ENCODE peak calls at places on chromosomes 5 and 9, in seven cellular contexts. L, U, N, H, K, Z and V are unnamed samples.
A peak's percentile ranks its signal among the peaks of the same experiment; 100 is the strongest.

GRCh38 chr5:166581827-166582226 is 1709.6 kb upstream of the WWC1 start:
- DNase-seq in L (peak; percentile 28), Z (no peak), N (peak; percentile 0), H (no peak), U (peak; percentile 9), K (no peak), V (no peak)

GRCh38 chr9:107090218-107090617 is 192.9 kb upstream of the RAD23B start:
- DNase-seq in N (no peak), Z (no peak), H (no peak), K (no peak), U (no peak), L (no peak), V (no peak)

GRCh38 chr5:179308563-179309382 is 36.5 kb downstream of the ADAMTS2 start:
- DNase-seq in U (no peak), Z (no peak), K (no peak), L (no peak), N (no peak), H (no peak), V (no peak)

GRCh38 chr5:1201327-1202025 is at the start of gene SLC6A19:
- DNase-seq in K (peak; percentile 77), U (no peak), H (no peak), Z (no peak), N (no peak), L (no peak), V (peak; percentile 10)

GRCh38 chr5:1793966-1794895 is 5.4 kb downstream of the MRPL36 start:
- DNase-seq in H (no peak), Z (no peak), K (no peak), L (peak; percentile 96), U (peak; percentile 95), N (peak; percentile 46), V (no peak)

GRCh38 chr5:35776757-35777156 is 79.9 kb upstream of the IL7R start:
- DNase-seq in U (no peak), N (no peak), L (peak; percentile 18), K (no peak), Z (no peak), H (no peak), V (no peak)

GRCh38 chr5:179494774-179495173 is 55.6 kb upstream of the RUFY1 start:
- DNase-seq in H (no peak), N (no peak), Z (no peak), K (no peak), L (no peak), U (no peak), V (no peak)

GRCh38 chr9:35348109-35348508 is 141.8 kb upstream of the RUSC2 start:
- DNase-seq in U (no peak), N (no peak), Z (no peak), H (no peak), K (no peak), L (no peak), V (no peak)

GRCh38 chr5:64794053-64794770 is 25.5 kb downstream of the CWC27 start:
- DNase-seq in U (no peak), N (no peak), L (no peak), Z (no peak), K (no peak), H (no peak), V (no peak)

GRCh38 chr9:107615325-107615724 is 125.8 kb upstream of the KLF4 start:
- DNase-seq in K (peak; percentile 1), H (no peak), Z (no peak), N (no peak), L (no peak), U (no peak), V (no peak)

GRCh38 chr9:3855601-3856328 is 330.0 kb upstream of the RFX3 start:
- DNase-seq in N (no peak), L (peak; percentile 29), K (no peak), U (no peak), H (no peak), Z (no peak), V (no peak)

GRCh38 chr9:134688231-134688630 is 46.6 kb downstream of the COL5A1 start:
- DNase-seq in Z (no peak), N (no peak), U (no peak), H (no peak), L (no peak), K (no peak), V (no peak)

GRCh38 chr5:165565921-165566320 is 2060.5 kb downstream of the MAT2B start:
- DNase-seq in K (no peak), N (no peak), Z (no peak), H (no peak), U (no peak), L (no peak), V (no peak)

GRCh38 chr5:111697881-111698757 is 58.9 kb downstream of the NREP start:
- DNase-seq in K (no peak), L (peak; percentile 53), H (peak; percentile 33), Z (no peak), U (peak; percentile 43), N (no peak), V (no peak)

DNA sequence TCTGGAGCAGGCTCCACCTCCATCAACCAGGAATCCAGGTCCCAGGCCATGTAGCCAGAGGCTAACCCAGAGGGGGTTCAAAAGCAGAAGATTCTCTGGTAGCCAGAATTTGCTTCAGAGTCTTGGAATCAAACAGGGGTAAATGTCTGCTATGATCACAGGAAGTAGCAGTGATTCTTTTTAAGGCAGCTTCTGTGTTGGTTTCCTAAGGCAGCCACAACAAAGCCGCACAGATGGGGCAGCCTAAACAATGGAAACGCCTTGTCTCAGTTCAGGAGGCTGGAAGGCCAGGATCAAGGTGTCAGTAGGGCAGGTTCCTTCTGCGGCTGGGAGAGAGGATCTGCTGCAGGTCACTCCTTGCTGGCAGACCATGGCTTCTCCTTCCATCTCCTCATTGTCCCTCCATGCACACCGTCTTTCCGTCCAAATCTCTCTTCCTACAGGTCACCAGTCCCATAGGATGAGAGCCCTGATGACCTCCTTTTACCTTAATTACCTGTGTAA is 167.3 kb downstream of the ROR2 start:
- DNase-seq in L (no peak), N (no peak), Z (peak; percentile 6), K (no peak), U (no peak), H (no peak), V (no peak)
- H3K4me3 ChIP-seq in L (no peak overlapping the region), N (no peak overlapping the region), Z (no peak overlapping the region), K (no peak overlapping the region), U (no peak overlapping the region), H (no peak overlapping the region), V (no peak overlapping the region)

GRCh38 chr9:83537331-83538171 is 650 bp downstream of the FRMD3 start:
- DNase-seq in Z (peak; percentile 29), H (peak; percentile 7), L (peak; percentile 12), U (peak; percentile 1), K (peak; percentile 59), N (peak; percentile 20), V (no peak)
- H3K4me3 ChIP-seq in Z (peak overlapping the region; percentile 77), H (peak overlapping the region; percentile 83), L (peak overlapping the region; percentile 36), U (peak overlapping the region; percentile 63), K (peak overlapping the region; percentile 65), N (no peak overlapping the region), V (peak overlapping the region; percentile 30)

GRCh38 chr9:121498487-121499176 is 1.0 kb downstream of the GGTA1 start:
- DNase-seq in K (peak; percentile 78), H (peak; percentile 46), U (no peak), L (peak; percentile 8), N (peak; percentile 43), Z (peak; percentile 25), V (peak; percentile 60)
- H3K4me3 ChIP-seq in K (peak overlapping the region; percentile 45), H (peak overlapping the region; percentile 53), U (peak overlapping the region; percentile 27), L (peak overlapping the region; percentile 46), N (peak overlapping the region; percentile 28), Z (peak overlapping the region; percentile 56), V (peak overlapping the region; percentile 59)

GRCh38 chr5:169634606-169635005 is 2.5 kb upstream of the DOCK2 start:
- DNase-seq in U (no peak), H (no peak), Z (no peak), K (no peak), L (no peak), N (no peak), V (no peak)

GRCh38 chr5:169637856-169638190 is 748 bp downstream of the DOCK2 start:
- DNase-seq in U (no peak), L (no peak), N (no peak), K (no peak), Z (no peak), H (no peak), V (peak; percentile 59)

GRCh38 chr5:169636477-169637084 is 494 bp upstream of the DOCK2 start:
- DNase-seq in N (no peak), L (no peak), Z (no peak), U (no peak), K (no peak), H (no peak), V (no peak)

GRCh38 chr5:169635933-169636332 is 1.1 kb upstream of the DOCK2 start:
- DNase-seq in N (no peak), U (no peak), Z (no peak), K (no peak), H (no peak), L (no peak), V (no peak)

GRCh38 chr5:169637085-169637855 is at the start of gene DOCK2:
- DNase-seq in N (no peak), L (no peak), K (peak; percentile 80), H (no peak), U (no peak), Z (peak; percentile 35), V (peak; percentile 84)
- H3K4me3 ChIP-seq in N (no peak within 1 kb of the TSS), L (peak within 1 kb of the TSS; percentile 20), K (peak within 1 kb of the TSS; percentile 64), H (no peak within 1 kb of the TSS), U (peak within 1 kb of the TSS; percentile 42), Z (peak within 1 kb of the TSS; percentile 48), V (peak within 1 kb of the TSS; percentile 30)

GRCh38 chr9:124478014-124478753 is 27.9 kb downstream of the ADGRD2 start:
- DNase-seq in K (no peak), L (no peak), Z (no peak), H (no peak), N (no peak), U (no peak), V (no peak)
- H3K4me3 ChIP-seq in K (peak overlapping the region; percentile 49), L (no peak overlapping the region), Z (peak overlapping the region; percentile 30), H (peak overlapping the region; percentile 42), N (no peak overlapping the region), U (no peak overlapping the region), V (peak overlapping the region; percentile 32)

DNA sequence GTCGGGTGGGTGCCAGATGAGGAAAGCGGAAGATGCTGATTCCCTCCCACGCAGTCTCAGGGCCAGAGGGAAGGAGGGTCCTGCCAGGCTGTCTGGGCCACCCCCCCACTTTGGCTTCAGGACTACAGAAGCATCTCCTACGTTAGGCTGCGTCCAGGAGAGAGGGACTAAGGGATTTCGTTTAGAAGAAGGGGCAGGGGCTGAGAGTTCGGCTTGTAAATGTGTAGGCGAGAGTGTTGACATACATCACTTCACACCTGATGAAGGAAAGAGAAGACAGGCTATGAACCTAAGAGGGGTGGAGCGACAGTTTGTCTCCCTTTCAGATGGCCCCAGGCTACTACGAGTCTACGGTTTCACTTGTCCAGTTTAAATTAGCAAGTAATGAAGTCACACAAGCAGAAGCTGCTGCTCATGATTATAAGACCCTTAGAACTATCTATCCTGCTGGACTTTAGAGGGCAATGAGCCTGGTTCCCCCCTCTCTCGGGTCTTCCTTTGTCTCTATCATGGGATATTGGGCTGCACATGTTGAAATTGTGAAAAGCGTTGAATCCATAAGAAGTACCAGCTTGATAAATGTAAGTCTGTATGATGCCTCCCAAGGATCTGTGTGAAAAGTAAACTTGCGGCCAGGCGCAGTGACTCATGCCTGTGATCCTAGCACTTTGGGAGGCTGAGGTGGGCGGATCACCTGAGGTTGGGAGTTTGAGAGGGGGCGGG is 193.0 kb downstream of the AOPEP start:
- DNase-seq in N (peak; percentile 92), Z (no peak), H (peak; percentile 97), K (no peak), L (peak; percentile 87), U (peak; percentile 81), V (no peak)
- H3K4me3 ChIP-seq in N (no peak overlapping the region), Z (no peak overlapping the region), H (peak overlapping the region; percentile 13), K (no peak overlapping the region), L (no peak overlapping the region), U (no peak overlapping the region), V (no peak overlapping the region)